ENCODE peak calls at places on chromosomes 5 and 9, in four cellular contexts. A is AG09319, O is uterus, H is neural crest cell. J is an unnamed sample.

GRCh38 chr9:108928386-108928785 is 5.5 kb downstream of the ELP1 start:
- DNase-seq in A (no peak), O (no peak), H (no peak), J (no peak)

GRCh38 chr5:117488976-117489500 is 914.4 kb upstream of the SEMA6A start:
- DNase-seq in A (no peak), O (no peak), H (no peak), J (no peak)

GRCh38 chr5:32311404-32312193 is 1.1 kb downstream of the MTMR12 start:
- DNase-seq in A (no peak), O (no peak), H (no peak), J (no peak)

GRCh38 chr9:129568560-129569505 is 52.1 kb downstream of the C9orf50 start:
- DNase-seq in A (no peak), O (peak; percentile 59), H (peak; percentile 64), J (no peak)

GRCh38 chr5:133806847-133807246 is 161.6 kb downstream of the C5orf15 start:
- DNase-seq in A (no peak), O (no peak), H (no peak), J (no peak)

GRCh38 chr5:147483961-147484707 is 25.7 kb downstream of the DPYSL3 start:
- DNase-seq in A (peak; percentile 98), O (peak; percentile 86), H (no peak), J (no peak)

GRCh38 chr5:123696948-123697347 is 185.0 kb downstream of the CSNK1G3 start:
- DNase-seq in A (no peak), O (no peak), H (no peak), J (no peak)

GRCh38 chr5:109485030-109485429 is 75.3 kb upstream of the PJA2 start:
- DNase-seq in A (no peak), O (peak; percentile 34), H (no peak), J (no peak)

GRCh38 chr5:36301858-36302603 is at the start of gene RANBP3L:
- DNase-seq in A (peak; percentile 23), O (no peak), H (no peak), J (no peak)

GRCh38 chr9:120374239-120374638 is 205.7 kb downstream of the CDK5RAP2 start:
- DNase-seq in A (no peak), O (no peak), H (no peak), J (no peak)

GRCh38 chr5:14954620-14955343 is 83.2 kb upstream of the ANKH start:
- DNase-seq in A (no peak), O (no peak), H (no peak), J (no peak)

GRCh38 chr5:1065143-1065750 is 46.6 kb downstream of the SLC12A7 start:
- DNase-seq in A (no peak), O (no peak), H (no peak), J (no peak)

GRCh38 chr5:82806513-82806912 is 270.7 kb downstream of the TMEM167A start:
- DNase-seq in A (no peak), O (no peak), H (no peak), J (no peak)

GRCh38 chr9:36213387-36213786 is 22.7 kb downstream of the CLTA start:
- DNase-seq in A (no peak), O (no peak), H (no peak), J (no peak)

GRCh38 chr9:14608521-14608920 is 84.7 kb downstream of the ZDHHC21 start:
- DNase-seq in A (no peak), O (no peak), H (no peak), J (no peak)

GRCh38 chr5:113152053-113152452 is 175.5 kb downstream of the DCP2 start:
- DNase-seq in A (no peak), O (no peak), H (no peak), J (no peak)

GRCh38 chr5:147391781-147392180 is 118.1 kb downstream of the DPYSL3 start:
- DNase-seq in A (peak; percentile 23), O (peak; percentile 43), H (peak; percentile 14), J (no peak)

GRCh38 chr9:112863214-112863613 is 27.5 kb downstream of the SLC46A2 start:
- DNase-seq in A (peak; percentile 7), O (no peak), H (no peak), J (no peak)

GRCh38 chr5:97100486-97100885 is 41.9 kb downstream of the LIX1 start:
- DNase-seq in A (no peak), O (no peak), H (no peak), J (no peak)

GRCh38 chr5:571791-572190 is 40.3 kb upstream of the CEP72 start:
- DNase-seq in A (no peak), O (no peak), H (no peak), J (peak; percentile 75)

GRCh38 chr5:58965677-58966414 is 383.0 kb downstream of the RAB3C start:
- DNase-seq in A (no peak), O (no peak), H (no peak), J (no peak)

GRCh38 chr9:70601000-70601929 is 186.8 kb upstream of the KLF9 start:
- DNase-seq in A (peak; percentile 99), O (peak; percentile 97), H (no peak), J (peak; percentile 96)

GRCh38 chr5:128825826-128826225 is 139.5 kb upstream of the SLC27A6 start:
- DNase-seq in A (no peak), O (no peak), H (no peak), J (no peak)

GRCh38 chr5:39063037-39063436 is 11.2 kb downstream of the RICTOR start:
- DNase-seq in A (no peak), O (no peak), H (no peak), J (no peak)

DNA sequence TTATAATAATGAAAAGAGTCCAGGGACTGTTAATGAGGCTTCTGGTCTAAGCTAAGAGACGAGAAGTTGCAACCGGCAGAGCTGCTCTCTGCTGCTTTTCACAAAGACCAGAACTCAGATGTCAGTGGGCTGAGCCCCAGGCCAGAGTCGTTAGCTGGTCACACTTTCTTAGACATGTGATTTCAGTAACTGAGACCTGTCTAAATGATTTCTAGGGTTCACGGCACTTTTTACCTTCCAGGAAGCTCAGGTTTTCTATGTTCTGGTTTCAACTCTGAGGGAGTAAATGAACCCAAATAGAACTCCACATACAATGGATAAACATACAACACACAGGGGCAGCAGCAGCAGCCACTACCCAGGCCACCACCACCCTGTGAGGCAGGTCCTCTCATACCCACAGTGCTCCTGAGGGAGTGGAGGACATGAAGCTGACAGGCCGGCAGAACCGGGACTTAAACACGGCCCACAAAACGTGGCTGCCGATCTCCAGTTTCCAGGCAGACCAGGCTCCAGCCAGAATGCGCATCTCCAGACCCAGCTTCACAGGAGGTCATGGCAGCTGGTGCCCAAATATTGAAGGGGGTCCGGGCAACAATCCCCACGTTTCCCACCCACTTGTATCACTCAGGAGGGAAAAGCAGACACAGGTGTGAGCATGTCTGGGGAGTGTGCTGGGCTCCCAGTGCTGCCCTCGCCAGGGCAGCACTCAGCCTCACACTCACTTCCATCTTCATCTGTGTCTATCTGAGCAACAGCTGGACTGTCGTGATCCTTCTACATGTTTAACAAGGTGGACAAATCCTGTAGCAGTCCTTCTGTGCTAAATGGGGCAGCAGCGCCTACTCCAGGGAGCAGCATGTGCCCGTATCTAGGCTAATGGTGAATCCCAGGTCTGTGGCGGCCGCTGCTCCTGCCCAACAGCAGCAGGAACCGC is 38.8 kb downstream of the IARS1 start:
- DNase-seq in A (no peak), O (no peak), H (no peak), J (no peak)
- TF ChIP-seq CTCF in A (no peak), O (no peak), H (no peak), J (no peak)

DNA sequence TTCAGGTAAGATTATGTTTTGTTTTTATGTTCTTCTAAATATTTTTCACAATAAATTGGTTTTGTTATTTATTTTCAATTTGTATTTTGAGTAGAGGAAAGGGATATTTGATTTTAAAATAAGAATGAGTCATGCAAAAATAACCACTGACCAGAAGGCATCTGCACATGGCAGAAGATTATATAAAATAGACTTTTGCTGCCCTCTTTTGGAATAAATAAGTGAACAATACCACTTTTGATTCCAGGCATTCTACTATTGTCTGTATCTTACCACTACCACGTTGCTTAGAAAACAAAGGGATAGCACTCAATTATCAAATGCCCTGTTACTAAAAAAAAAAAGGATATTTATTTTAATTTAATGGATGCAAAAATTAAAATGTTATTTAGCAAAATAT is 227.3 kb upstream of the ITGA1 start:
- DNase-seq in A (no peak), O (no peak), H (no peak), J (no peak)
- TF ChIP-seq CTCF in A (no peak), O (no peak), H (peak; percentile 62), J (peak; percentile 31)

DNA sequence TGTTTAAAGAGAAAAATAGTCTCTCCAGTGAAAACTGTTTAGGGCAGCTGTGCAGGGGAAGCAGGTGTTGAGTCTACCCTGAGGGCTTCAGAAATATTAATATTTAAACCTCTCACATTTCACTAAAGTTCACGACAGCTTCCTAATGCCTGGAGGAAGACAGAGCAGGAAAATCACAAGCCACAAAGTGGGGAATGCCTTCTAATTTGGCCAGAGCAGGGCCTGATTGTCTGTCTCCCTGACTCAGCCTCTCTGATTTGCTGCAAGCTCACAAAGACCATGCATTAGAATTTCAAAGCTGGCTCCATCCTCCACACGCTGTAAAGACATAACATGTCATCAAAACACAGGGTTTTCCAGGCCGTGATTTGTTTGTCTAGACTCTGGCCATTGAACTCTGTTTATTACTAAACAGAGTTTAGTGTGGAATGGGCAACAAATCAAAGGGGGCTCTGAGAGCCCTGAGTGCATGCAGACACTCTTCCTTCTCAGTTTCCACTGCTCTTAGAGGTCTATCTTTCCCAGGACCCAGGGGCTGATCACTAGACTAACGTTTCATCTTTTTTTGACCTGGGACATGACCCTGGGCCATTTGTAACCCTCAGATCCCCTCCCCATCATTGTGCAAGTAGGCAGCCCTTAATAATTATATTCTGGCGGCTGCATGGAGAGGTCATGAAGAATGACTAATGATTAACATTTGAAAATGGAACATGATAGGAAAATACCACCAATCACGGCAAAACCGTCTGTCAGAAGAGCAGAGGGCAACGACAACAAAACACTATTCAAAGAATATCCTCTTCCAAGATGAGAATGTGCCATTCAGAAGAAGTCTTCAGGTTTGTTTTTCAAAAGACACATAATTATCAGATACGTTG is 140.3 kb downstream of the ENC1 start:
- DNase-seq in A (no peak), O (no peak), H (no peak), J (no peak)
- TF ChIP-seq CTCF in A (no peak), O (no peak), H (no peak), J (no peak)

DNA sequence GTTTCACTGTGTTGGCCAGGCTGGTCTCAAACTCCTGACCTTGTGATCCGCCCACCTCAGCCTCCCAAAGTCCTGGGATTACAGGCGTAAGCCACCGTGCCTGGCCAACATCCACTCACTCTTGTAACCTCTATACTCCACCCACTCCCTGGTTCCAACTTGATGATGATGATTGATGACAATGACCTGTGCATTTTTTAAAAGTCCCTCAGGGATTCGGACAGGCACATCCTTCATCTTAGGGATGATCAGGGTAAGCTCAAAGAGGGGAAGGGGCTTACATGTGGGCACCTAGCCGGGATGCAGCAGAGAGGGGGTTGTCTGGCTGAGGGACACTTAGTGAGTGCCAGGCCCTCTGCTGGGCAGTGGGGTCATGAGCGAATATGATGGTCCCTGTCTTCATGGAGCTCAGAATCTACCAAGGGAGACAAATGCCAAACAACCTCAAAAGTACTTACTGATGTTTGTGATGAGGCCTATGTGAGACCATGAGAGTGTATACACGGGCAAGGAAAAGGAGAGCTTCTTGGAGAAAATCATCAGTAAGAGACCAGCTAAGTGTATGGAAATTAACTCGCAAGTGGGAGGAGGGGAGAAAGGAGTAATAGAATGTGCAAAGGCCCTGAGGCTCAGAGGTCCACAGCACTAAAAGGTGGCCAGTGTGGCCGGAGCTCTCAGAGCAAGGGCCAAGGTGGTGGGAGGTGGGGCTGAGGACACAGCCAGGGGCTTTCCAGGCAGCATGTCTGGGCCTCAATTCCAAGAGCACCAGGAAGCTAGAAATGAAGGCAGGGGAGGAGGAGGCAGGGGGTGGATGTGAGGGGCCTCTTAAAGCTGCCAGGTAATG is 27.4 kb downstream of the LHX2 start:
- DNase-seq in A (no peak), O (no peak), H (no peak), J (no peak)
- TF ChIP-seq CTCF in A (peak; percentile 6), O (no peak), H (no peak), J (peak; percentile 10)

J was measured in osteocyte.